ENCODE peak calls at places on chromosomes 5 and 9, in five cellular contexts. Y is choroid plexus epithelial cell, S is Peyer's patch, O is AG09309, E is MG63. U is an unnamed sample.

GRCh38 chr5:77697692-77698091 is 59.2 kb upstream of the OTP start:
- DNase-seq in Y (no peak), E (no peak), O (no peak), S (no peak), U (no peak)

GRCh38 chr9:36034911-36035490 is 1.7 kb upstream of the RECK start:
- DNase-seq in Y (no peak), O (peak), S (no peak), E (no peak), U (no peak)

GRCh38 chr5:181205735-181206401 is 872 bp upstream of the TRIM7 start:
- DNase-seq in E (no peak), S (no peak), Y (peak), O (no peak), U (no peak)

GRCh38 chr5:158283341-158283740 is 424.4 kb upstream of the CLINT1 start:
- DNase-seq in E (no peak), O (no peak), S (no peak), Y (no peak), U (no peak)

GRCh38 chr9:109035684-109036423 is 22.6 kb upstream of the CTNNAL1 start:
- DNase-seq in Y (peak), S (no peak), O (peak), E (peak), U (peak)

GRCh38 chr5:38060354-38060753 is 198.0 kb upstream of the EGFLAM start:
- DNase-seq in Y (peak), S (no peak), E (peak), O (no peak), U (peak)

GRCh38 chr5:103424453-103425205 is 138.0 kb downstream of the NUDT12 start:
- DNase-seq in O (no peak), S (no peak), E (no peak), Y (peak), U (peak)

GRCh38 chr5:163506726-163507125 is 1.3 kb downstream of the MAT2B start:
- DNase-seq in S (no peak), Y (peak), O (no peak), E (no peak), U (peak)

GRCh38 chr9:91495450-91495849 is 71.8 kb upstream of the NFIL3 start:
- DNase-seq in S (no peak), Y (peak), O (peak), E (peak), U (peak)

GRCh38 chr9:77534376-77535057 is 113.6 kb downstream of the GNA14 start:
- DNase-seq in E (no peak), S (no peak), Y (no peak), O (no peak), U (peak)

GRCh38 chr5:43428034-43428712 is 16.0 kb upstream of the CCL28 start:
- DNase-seq in Y (peak), E (no peak), O (no peak), S (no peak), U (peak)

GRCh38 chr5:134637106-134637721 is 4.6 kb upstream of the SAR1B start:
- DNase-seq in O (no peak), S (no peak), E (no peak), Y (no peak), U (no peak)

GRCh38 chr5:151683936-151684586 is 2.7 kb downstream of the SPARC start:
- DNase-seq in Y (peak), O (no peak), E (no peak), S (no peak), U (no peak)

GRCh38 chr5:151682751-151683331 is 3.9 kb downstream of the SPARC start:
- DNase-seq in Y (peak), E (peak), S (no peak), O (no peak), U (no peak)

GRCh38 chr5:151683444-151683843 is 3.3 kb downstream of the SPARC start:
- DNase-seq in O (no peak), S (no peak), Y (peak), E (no peak), U (no peak)

GRCh38 chr5:151685749-151686672 is 704 bp downstream of the SPARC start:
- DNase-seq in E (no peak), O (no peak), Y (peak), S (no peak), U (no peak)

GRCh38 chr5:151684690-151685361 is 1.9 kb downstream of the SPARC start:
- DNase-seq in O (peak), E (peak), S (no peak), Y (peak), U (peak)
- H3K4me3 ChIP-seq in O (peak), E (peak), S (peak), Y (peak), U (peak)

GRCh38 chr9:5843450-5844249 is 10.7 kb upstream of the ERMP1 start:
- DNase-seq in S (no peak), Y (peak), E (no peak), O (no peak), U (no peak)
- H3K4me3 ChIP-seq in S (no peak), Y (no peak), E (no peak), O (no peak), U (no peak)

GRCh38 chr5:125483609-125484008 is 737.2 kb upstream of the ZNF608 start:
- DNase-seq in O (no peak), Y (no peak), S (no peak), E (no peak), U (no peak)

GRCh38 chr5:125486634-125487033 is 740.2 kb upstream of the ZNF608 start:
- DNase-seq in S (no peak), O (no peak), Y (peak), E (no peak), U (peak)

GRCh38 chr5:125487231-125487630 is 740.8 kb upstream of the ZNF608 start:
- DNase-seq in Y (peak), S (no peak), O (no peak), E (no peak), U (no peak)

GRCh38 chr5:125484272-125485002 is 738.0 kb upstream of the ZNF608 start:
- DNase-seq in O (peak), S (no peak), Y (peak), E (peak), U (peak)

DNA sequence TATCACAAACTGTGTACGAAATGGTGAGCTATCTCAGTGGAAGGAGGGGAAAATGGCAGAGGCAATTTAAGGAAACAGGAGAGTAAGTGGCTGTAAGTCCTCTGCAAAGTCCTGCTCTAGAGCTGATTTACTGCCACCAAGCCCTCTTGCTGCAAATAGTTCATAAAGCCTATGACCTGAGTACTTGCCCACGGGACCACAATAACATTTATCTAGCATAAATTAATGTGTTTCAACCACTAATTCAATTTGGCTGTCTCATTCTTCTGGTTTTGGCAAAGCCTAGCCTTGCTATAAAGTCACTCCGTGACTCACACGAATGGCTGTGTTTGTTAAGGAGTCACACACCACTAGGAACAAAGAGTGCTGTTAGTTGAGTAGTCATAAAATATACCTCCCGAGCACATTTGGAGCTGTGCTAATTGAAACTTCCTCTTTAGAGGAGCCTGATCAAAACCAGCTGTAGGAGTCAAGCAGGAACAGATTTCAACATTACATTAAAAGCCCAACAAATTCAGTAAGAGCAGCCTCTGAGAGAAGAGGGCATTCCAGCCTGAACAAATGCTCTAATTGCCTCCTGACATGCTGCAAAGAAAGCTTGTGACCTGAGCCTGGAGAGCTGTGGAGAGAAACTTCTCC is 738.7 kb upstream of the ZNF608 start:
- DNase-seq in Y (peak), E (peak), S (no peak), O (peak), U (peak)
- H3K4me3 ChIP-seq in Y (no peak), E (no peak), S (no peak), O (no peak), U (peak)

GRCh38 chr5:94870496-94871214 is 252.2 kb downstream of the SLF1 start:
- DNase-seq in S (no peak), E (peak), O (no peak), Y (no peak), U (no peak)
- H3K4me3 ChIP-seq in S (no peak), E (no peak), O (no peak), Y (no peak), U (no peak)

DNA sequence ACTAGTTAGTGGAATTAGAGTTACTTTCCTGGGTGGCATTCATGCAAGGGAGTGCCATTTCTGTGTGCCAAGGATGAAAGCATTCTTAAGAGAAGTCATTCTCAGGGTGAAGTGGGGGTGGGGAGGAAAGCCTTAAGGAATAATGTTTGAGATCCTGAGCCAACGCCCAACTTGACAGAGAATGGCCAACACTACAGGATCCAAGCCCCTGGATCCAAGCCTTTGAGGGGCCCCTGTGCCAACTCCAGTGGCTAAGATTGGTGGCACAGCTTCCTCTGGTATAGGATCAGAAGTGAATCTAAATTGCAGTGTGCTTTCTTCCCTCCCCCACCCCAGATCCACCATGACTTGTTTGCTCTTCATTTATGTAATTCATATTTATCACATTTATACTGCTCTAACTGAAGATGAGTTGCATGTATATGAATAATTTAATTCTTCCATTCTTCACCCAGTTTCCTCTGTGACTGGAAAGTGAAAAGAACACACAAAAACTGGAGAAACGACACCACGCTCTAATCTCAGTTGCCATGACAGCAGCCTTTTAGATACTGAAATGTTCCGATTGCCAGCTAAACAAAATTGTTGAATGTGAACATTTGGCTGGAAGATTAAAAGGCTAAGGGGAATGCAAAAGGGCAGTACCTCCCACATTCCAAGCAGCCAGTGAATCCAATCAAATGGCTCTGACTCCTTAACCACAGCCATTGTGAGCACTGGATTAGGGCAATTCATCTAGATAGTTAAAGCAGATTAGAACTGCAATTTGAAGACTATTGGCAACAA is 4.5 kb downstream of the ZNF608 start:
- DNase-seq in Y (peak), E (peak), O (no peak), S (no peak), U (peak)
- H3K4me3 ChIP-seq in Y (peak), E (peak), O (no peak), S (peak), U (peak)

U was measured in brain microvascular endothelial cell.